ENCODE peak calls at places on chromosomes 7 and 10, in nine cellular contexts. E is ovary, K is breast epithelium, T is neural progenitor cell, Q is A549, V is NT2/D1, X is pancreas, Z is HepG2, D is spleen. O is an unnamed sample.

GRCh38 chr7:48511021-48511579 is 339.8 kb downstream of the ABCA13 start:
- DNase-seq in D (no peak), T (no peak), K (no peak), Q (no peak), V (no peak), E (no peak), Z (no peak), X (no peak), O (no peak)

GRCh38 chr7:110050831-110051230 is 1040.1 kb upstream of the LRRN3 start:
- DNase-seq in K (no peak), T (no peak), V (no peak), D (no peak), Q (no peak), X (no peak), Z (no peak), E (no peak), O (no peak)

GRCh38 chr7:84647797-84648762 is 453.5 kb upstream of the SEMA3A start:
- DNase-seq in E (no peak), D (no peak), T (no peak), Z (no peak), K (no peak), V (no peak), Q (no peak), X (no peak), O (no peak)

GRCh38 chr7:80105706-80106408 is 28.8 kb upstream of the GNAI1 start:
- DNase-seq in D (no peak), X (no peak), Q (no peak), Z (no peak), K (no peak), V (no peak), T (no peak), E (no peak), O (no peak)

GRCh38 chr10:92184977-92185376 is 105.9 kb downstream of the CPEB3 start:
- DNase-seq in E (no peak), X (no peak), V (no peak), D (no peak), Q (no peak), K (no peak), Z (no peak), T (no peak), O (no peak)

GRCh38 chr7:51455948-51456347 is 139.3 kb upstream of the COBL start:
- DNase-seq in Z (no peak), D (no peak), V (no peak), Q (no peak), K (no peak), T (peak; percentile 32), X (no peak), E (no peak), O (no peak)

GRCh38 chr10:105971460-105971859 is 1193.0 kb downstream of the SORCS1 start:
- DNase-seq in D (no peak), V (no peak), Q (no peak), T (no peak), X (no peak), K (no peak), E (no peak), Z (no peak), O (no peak)

GRCh38 chr7:15317215-15317614 is 244.6 kb downstream of the AGMO start:
- DNase-seq in K (no peak), E (no peak), Z (no peak), D (no peak), Q (no peak), T (no peak), X (no peak), V (no peak), O (no peak)

GRCh38 chr10:13592306-13592705 is 5.5 kb downstream of the PRPF18 start:
- DNase-seq in V (no peak), T (no peak), K (no peak), D (no peak), E (no peak), Z (no peak), X (no peak), Q (no peak), O (no peak)

GRCh38 chr10:113049881-113050280 is 99.8 kb downstream of the TCF7L2 start:
- DNase-seq in Z (no peak), D (no peak), K (no peak), X (no peak), E (no peak), T (peak; percentile 68), Q (no peak), V (no peak), O (no peak)

GRCh38 chr10:113047963-113048781 is 98.1 kb downstream of the TCF7L2 start:
- DNase-seq in E (no peak), D (no peak), V (peak; percentile 20), Q (no peak), Z (no peak), X (no peak), K (no peak), T (no peak), O (no peak)

GRCh38 chr10:113047605-113047962 is 97.5 kb downstream of the TCF7L2 start:
- DNase-seq in X (no peak), D (no peak), Z (no peak), T (no peak), E (peak; percentile 67), V (no peak), K (no peak), Q (no peak), O (no peak)

GRCh38 chr10:113045155-113046055 is 95.4 kb downstream of the TCF7L2 start:
- DNase-seq in K (no peak), Q (peak; percentile 38), E (no peak), Z (no peak), T (no peak), D (no peak), X (no peak), V (no peak), O (no peak)

GRCh38 chr10:113047151-113047550 is 97.1 kb downstream of the TCF7L2 start:
- DNase-seq in Q (no peak), X (no peak), D (no peak), E (no peak), Z (no peak), V (no peak), K (no peak), T (no peak), O (no peak)
- H3K4me1 ChIP-seq in Q (peaks cover 51% of the 10 kb centered on the region), X (no peaks in the 10 kb centered on the region), D (no peaks in the 10 kb centered on the region), E (peaks cover 30% of the 10 kb centered on the region), Z (no peaks in the 10 kb centered on the region), V (no peaks in the 10 kb centered on the region), K (peaks cover 7% of the 10 kb centered on the region), T (peaks cover 72% of the 10 kb centered on the region), O (peaks cover 11% of the 10 kb centered on the region)

DNA sequence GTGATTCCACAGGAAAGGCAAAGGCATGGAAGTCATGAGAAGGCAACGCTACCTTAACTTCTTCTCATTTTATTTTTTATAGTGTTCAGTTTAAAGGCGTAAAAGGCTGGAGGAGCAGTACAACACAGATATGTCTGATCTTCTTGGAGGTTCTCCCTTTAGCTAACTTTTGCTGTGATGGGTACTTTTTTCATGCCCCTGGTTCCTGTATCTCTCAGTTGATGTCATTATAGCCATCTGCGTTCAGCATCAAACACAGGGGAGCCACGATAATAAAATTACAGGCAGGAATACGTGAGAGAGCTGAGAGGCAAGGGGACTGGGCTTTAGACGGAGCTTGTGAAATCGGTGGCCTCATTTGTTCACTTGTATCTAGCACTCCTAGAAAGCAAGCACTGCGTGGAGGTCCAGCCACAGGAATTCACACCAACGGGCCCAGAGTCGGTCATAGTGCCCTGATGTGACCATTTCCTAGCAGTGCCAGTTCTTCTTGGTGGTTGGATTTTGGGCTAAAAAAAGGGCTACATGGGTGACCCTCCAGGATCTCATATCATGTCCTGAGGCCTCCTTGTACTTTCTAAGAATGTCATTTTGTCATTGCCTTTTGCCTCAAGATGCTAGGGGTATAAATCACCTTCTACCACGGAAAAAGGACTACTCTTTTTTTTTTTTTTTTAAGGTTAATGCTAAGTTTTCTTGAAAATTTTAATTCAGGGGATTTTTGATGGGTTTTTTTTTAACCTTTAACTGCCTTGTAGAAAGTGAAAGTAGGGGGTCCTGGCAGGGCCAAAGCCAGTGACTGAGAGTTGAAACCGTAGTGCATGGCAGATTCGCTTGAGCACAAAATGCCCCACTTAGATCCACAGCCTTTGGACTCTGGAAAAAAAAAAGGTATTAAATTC is 191.5 kb downstream of the CELF2 start:
- DNase-seq in E (no peak), K (no peak), X (no peak), D (no peak), Q (no peak), V (no peak), T (no peak), Z (no peak), O (no peak)
- H3K4me1 ChIP-seq in E (peaks cover 2% of the 10 kb centered on the region), K (no peaks in the 10 kb centered on the region), X (no peaks in the 10 kb centered on the region), D (peaks cover 33% of the 10 kb centered on the region), Q (no peaks in the 10 kb centered on the region), V (no peaks in the 10 kb centered on the region), T (peaks cover 43% of the 10 kb centered on the region), Z (no peaks in the 10 kb centered on the region), O (no peaks in the 10 kb centered on the region)

GRCh38 chr7:29375641-29376562 is 181.3 kb downstream of the CHN2 start:
- DNase-seq in E (no peak), Q (peak; percentile 5), V (peak; percentile 15), Z (peak; percentile 71), D (no peak), X (peak; percentile 68), K (no peak), T (no peak), O (peak; percentile 79)

GRCh38 chr7:29370531-29371314 is 176.1 kb downstream of the CHN2 start:
- DNase-seq in V (no peak), K (no peak), Z (peak; percentile 12), T (no peak), Q (no peak), D (no peak), X (peak; percentile 40), E (no peak), O (peak; percentile 75)

GRCh38 chr7:29369909-29370488 is 175.4 kb downstream of the CHN2 start:
- DNase-seq in T (no peak), Z (no peak), V (no peak), E (no peak), K (no peak), D (no peak), Q (no peak), X (no peak), O (peak; percentile 19)

GRCh38 chr7:29371472-29371871 is 176.9 kb downstream of the CHN2 start:
- DNase-seq in Q (no peak), V (no peak), K (no peak), D (no peak), T (no peak), E (no peak), X (no peak), Z (no peak), O (no peak)

DNA sequence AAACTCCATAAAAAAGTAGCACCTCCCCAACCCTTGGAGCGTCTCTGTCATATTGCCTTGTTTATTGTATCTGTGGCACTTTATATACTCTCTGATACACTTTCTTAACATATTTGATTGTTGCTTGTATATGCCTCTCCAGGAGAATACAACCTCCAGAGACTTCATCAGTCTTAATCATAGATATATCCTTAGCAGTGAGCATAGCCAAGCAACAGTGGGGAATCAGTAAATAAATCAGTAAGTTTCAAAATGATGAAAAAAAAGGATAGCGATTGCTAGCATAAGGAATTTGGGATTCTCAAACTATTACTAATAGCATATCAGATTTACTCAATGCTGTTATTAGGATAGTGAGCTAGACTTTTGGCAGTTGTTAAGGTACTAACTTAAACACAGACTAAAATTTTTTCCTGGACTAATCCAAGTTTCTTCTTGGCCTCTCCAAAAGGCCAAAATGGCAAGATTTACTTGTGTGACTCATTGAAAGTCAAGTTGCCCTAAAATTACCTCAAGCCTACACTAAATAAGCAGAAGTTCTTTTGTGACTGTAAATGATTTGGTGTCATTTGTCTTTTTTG is 177.9 kb downstream of the CHN2 start:
- DNase-seq in X (no peak), D (no peak), T (no peak), Q (no peak), Z (no peak), V (no peak), K (no peak), E (no peak), O (no peak)
- H3K4me1 ChIP-seq in X (peaks cover 30% of the 10 kb centered on the region), D (no peaks in the 10 kb centered on the region), T (no peaks in the 10 kb centered on the region), Q (peaks cover 5% of the 10 kb centered on the region), Z (peaks cover 29% of the 10 kb centered on the region), V (peaks cover 4% of the 10 kb centered on the region), K (no peaks in the 10 kb centered on the region), E (no peaks in the 10 kb centered on the region), O (peaks cover 16% of the 10 kb centered on the region)

GRCh38 chr7:73738612-73739386 is at the start of gene ABHD11:
- DNase-seq in T (peak; percentile 97), Z (peak; percentile 85), V (peak; percentile 98), Q (peak; percentile 98), X (peak; percentile 100), E (peak; percentile 100), K (peak; percentile 100), D (peak; percentile 99), O (peak; percentile 99)
- H3K4me1 ChIP-seq in T (peaks cover 31% of the 10 kb centered on the region), Z (peaks cover 43% of the 10 kb centered on the region), V (peaks cover 4% of the 10 kb centered on the region), Q (peaks cover 24% of the 10 kb centered on the region), X (peaks cover 17% of the 10 kb centered on the region), E (peaks cover 6% of the 10 kb centered on the region), K (no peaks in the 10 kb centered on the region), D (peaks cover 6% of the 10 kb centered on the region), O (peaks cover 42% of the 10 kb centered on the region)

O was measured in hepatocyte.